ENCODE peak calls at places on chromosomes 11 and 22, in five cellular contexts. I, X, W, M and S are unnamed samples.

GRCh38 chr11:119885067-119885466 is 156.1 kb upstream of the NECTIN1 start:
- DNase-seq in M (no peak), X (no peak), I (no peak), W (no peak), S (peak)

GRCh38 chr22:50260801-50261614 is 475 bp downstream of the MAPK12 start:
- DNase-seq in X (no peak), I (no peak), M (peak), W (no peak), S (no peak)

GRCh38 chr11:1756024-1756561 is 5.7 kb upstream of the IFITM10 start:
- DNase-seq in X (no peak), M (no peak), W (no peak), I (no peak), S (no peak)

GRCh38 chr11:34204396-34205279 is 99.2 kb downstream of the NAT10 start:
- DNase-seq in I (peak), W (no peak), M (no peak), X (no peak), S (peak)

GRCh38 chr11:112302226-112302868 is 41.7 kb upstream of the PLET1 start:
- DNase-seq in W (no peak), M (no peak), I (no peak), X (no peak), S (no peak)

GRCh38 chr11:111975076-111975806 is 38.1 kb downstream of the DIXDC1 start:
- DNase-seq in W (no peak), X (no peak), M (peak), I (no peak), S (no peak)

GRCh38 chr22:26401726-26402125 is 27.3 kb upstream of the ASPHD2 start:
- DNase-seq in M (no peak), X (no peak), I (no peak), W (no peak), S (no peak)

GRCh38 chr11:62120001-62120400 is 3.8 kb upstream of the INCENP start:
- DNase-seq in X (no peak), M (no peak), I (no peak), W (no peak), S (no peak)

GRCh38 chr11:2302280-2302843 is 549 bp downstream of the TSPAN32 start:
- DNase-seq in M (peak), X (no peak), W (no peak), I (no peak), S (no peak)

GRCh38 chr11:66011239-66011784 is 496 bp upstream of the CST6 start:
- DNase-seq in X (peak), I (no peak), W (no peak), M (no peak), S (no peak)

GRCh38 chr11:39684155-39684554 is 1775.3 kb downstream of the LRRC4C start:
- DNase-seq in X (no peak), M (no peak), W (no peak), I (no peak), S (no peak)

GRCh38 chr11:13461291-13461690 is 1.7 kb downstream of the BTBD10 start:
- DNase-seq in M (no peak), I (no peak), X (no peak), W (no peak), S (no peak)

GRCh38 chr22:36334838-36335603 is 52.7 kb downstream of the MYH9 start:
- DNase-seq in X (peak), W (no peak), I (no peak), M (peak), S (no peak)

GRCh38 chr11:76962583-76963416 is 71.4 kb upstream of the B3GNT6 start:
- DNase-seq in I (no peak), M (peak), X (no peak), W (no peak), S (no peak)

GRCh38 chr22:26367402-26368245 is 61.4 kb upstream of the ASPHD2 start:
- DNase-seq in X (no peak), W (no peak), M (peak), I (peak), S (peak)

GRCh38 chr22:31425331-31426050 is 26.1 kb downstream of the DRG1 start:
- DNase-seq in M (no peak), I (no peak), W (no peak), X (no peak), S (no peak)

GRCh38 chr11:27812341-27812740 is 112.1 kb upstream of the BDNF start:
- DNase-seq in X (no peak), I (no peak), M (no peak), W (no peak), S (no peak)

GRCh38 chr22:17213976-17214375 is 5.3 kb downstream of the ADA2 start:
- DNase-seq in I (no peak), M (peak), X (peak), W (no peak), S (peak)

GRCh38 chr11:60059052-60059451 is 2.6 kb downstream of the MS4A3 start:
- DNase-seq in I (no peak), M (peak), W (no peak), X (no peak), S (no peak)

GRCh38 chr22:36197065-36197440 is 4.6 kb downstream of the APOL4 start:
- DNase-seq in M (peak), I (no peak), W (no peak), X (no peak), S (no peak)

GRCh38 chr11:71246559-71246958 is 5.8 kb downstream of the SHANK2 start:
- DNase-seq in X (no peak), M (no peak), I (no peak), W (no peak), S (peak)

GRCh38 chr11:62555464-62556092 is 9.0 kb upstream of the AHNAK start:
- DNase-seq in X (peak), W (no peak), M (peak), I (peak), S (no peak)

GRCh38 chr11:122893131-122893530 is 10.6 kb downstream of the JHY start:
- DNase-seq in M (peak), W (no peak), X (no peak), I (no peak), S (no peak)

GRCh38 chr11:113693030-113693429 is 13.1 kb downstream of the TMPRSS5 start:
- DNase-seq in X (no peak), I (no peak), M (no peak), W (no peak), S (no peak)

GRCh38 chr22:44120314-44120704 is 60.4 kb upstream of the PARVG start:
- DNase-seq in I (no peak), X (no peak), W (no peak), M (no peak), S (no peak)
- TF ChIP-seq POLR2A in I (no peak), X (no peak), W (no peak), M (no peak), S (no peak)

GRCh38 chr11:130448416-130449068 is at the start of gene ADAMTS15:
- DNase-seq in W (peak), I (peak), M (peak), X (peak), S (no peak)
- TF ChIP-seq POLR2A in W (no peak), I (peak), M (no peak), X (peak), S (no peak)

DNA sequence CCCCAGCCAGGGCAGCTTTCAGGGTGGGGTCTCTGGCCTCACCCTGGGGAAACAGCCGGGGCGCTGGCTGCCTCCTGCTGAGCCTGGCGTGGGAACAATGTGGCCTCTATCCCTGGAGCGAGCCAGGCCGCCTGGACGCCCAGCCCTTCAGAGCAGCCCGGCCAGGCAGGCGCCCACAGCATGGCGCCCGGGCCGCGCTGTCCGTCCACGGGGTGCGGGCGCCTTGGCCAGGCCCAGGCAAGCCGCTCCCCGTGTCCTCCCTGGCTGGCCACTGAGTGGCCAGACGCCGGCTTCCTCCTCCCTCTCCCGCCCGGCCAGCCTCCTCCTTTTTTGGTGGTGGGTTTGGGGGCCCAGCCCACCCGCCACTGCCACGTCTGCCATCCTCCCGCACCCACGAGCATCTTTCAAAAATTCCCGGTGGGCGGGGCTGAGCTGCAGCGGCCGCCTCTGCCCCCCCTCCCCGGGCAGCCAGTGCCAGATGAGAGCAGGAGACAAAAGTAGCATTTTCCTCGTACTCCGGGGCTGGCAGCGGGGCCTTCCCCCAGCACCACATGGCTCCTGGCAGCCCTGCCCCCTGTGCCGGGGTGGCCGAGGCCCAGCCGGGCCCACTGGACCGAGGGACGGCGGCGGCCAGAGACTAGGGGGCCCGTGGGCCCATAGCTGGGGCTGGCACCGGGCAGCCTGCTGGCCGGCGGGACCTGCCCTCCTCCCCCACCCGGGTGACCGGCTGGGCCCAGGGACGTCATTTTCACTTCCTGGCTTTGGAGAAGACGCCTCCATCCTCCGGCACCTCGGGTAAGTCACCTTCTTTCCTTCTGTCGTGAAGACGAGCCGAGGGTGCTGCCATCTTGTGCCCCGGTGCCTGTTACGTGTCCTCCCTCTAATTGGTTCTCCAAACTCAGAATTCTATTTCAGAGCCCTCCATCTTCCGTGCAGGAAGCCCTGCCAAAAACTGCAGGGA is 70.2 kb upstream of the PPARA start:
- DNase-seq in W (peak), I (no peak), X (peak), M (no peak), S (peak)
- TF ChIP-seq POLR2A in W (no peak), I (peak), X (peak), M (no peak), S (no peak)

GRCh38 chr11:129723146-129723963 is 92.3 kb upstream of the TMEM45B start:
- DNase-seq in M (no peak), X (no peak), I (no peak), W (no peak), S (no peak)

GRCh38 chr11:129724866-129725265 is 90.8 kb upstream of the TMEM45B start:
- DNase-seq in I (no peak), X (no peak), M (no peak), W (no peak), S (no peak)

GRCh38 chr11:129723964-129724291 is 91.7 kb upstream of the TMEM45B start:
- DNase-seq in W (no peak), M (no peak), X (no peak), I (no peak), S (no peak)

GRCh38 chr11:129728571-129728970 is 87.1 kb upstream of the TMEM45B start:
- DNase-seq in X (no peak), I (no peak), M (no peak), W (no peak), S (no peak)

DNA sequence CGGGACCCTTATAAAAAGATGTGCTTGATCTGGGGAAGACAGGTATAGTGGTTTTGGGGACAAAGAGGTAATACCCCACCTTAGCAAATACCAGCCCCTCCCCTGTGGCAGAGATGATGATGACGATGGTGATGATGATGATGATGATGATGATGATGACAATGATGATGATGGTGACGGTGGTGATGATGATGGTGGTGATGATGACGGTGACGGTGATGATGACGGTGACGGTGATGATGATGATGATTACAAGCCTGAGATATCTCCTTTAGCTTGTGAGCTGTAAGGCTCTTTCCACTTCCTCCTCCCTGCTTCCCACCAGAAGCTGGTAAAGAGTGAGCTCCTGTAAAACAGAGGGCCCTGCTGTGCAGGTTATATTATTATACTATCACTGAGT is 89.5 kb upstream of the TMEM45B start:
- DNase-seq in M (no peak), W (no peak), I (no peak), X (no peak), S (no peak)
- TF ChIP-seq POLR2A in M (no peak), W (no peak), I (no peak), X (no peak), S (no peak)

GRCh38 chr11:64317325-64317960 is at the start of gene TRMT112:
- DNase-seq in X (peak), W (peak), I (peak), M (peak), S (peak)
- TF ChIP-seq POLR2A in X (peak), W (peak), I (peak), M (peak), S (peak)

GRCh38 chr11:26753738-26754504 is 32.1 kb upstream of the SLC5A12 start:
- DNase-seq in M (peak), W (peak), I (peak), X (peak), S (no peak)
- TF ChIP-seq POLR2A in M (no peak), W (no peak), I (no peak), X (no peak), S (no peak)

GRCh38 chr11:32176223-32176811 is 85.4 kb downstream of the RCN1 start:
- DNase-seq in X (peak), M (peak), W (peak), I (peak), S (peak)

GRCh38 chr11:32173435-32173834 is 82.6 kb downstream of the RCN1 start:
- DNase-seq in I (peak), M (peak), X (peak), W (peak), S (peak)

GRCh38 chr11:32168924-32169323 is 78.0 kb downstream of the RCN1 start:
- DNase-seq in I (no peak), W (no peak), M (no peak), X (no peak), S (no peak)

GRCh38 chr11:32173977-32174376 is 83.1 kb downstream of the RCN1 start:
- DNase-seq in X (no peak), W (no peak), I (no peak), M (no peak), S (no peak)

GRCh38 chr11:32172771-32173170 is 81.9 kb downstream of the RCN1 start:
- DNase-seq in M (no peak), I (no peak), X (peak), W (no peak), S (no peak)
- TF ChIP-seq POLR2A in M (no peak), I (no peak), X (no peak), W (no peak), S (no peak)

GRCh38 chr11:18669629-18670162 is 28.9 kb upstream of the TMEM86A start:
- DNase-seq in M (no peak), X (no peak), W (no peak), I (no peak), S (no peak)

GRCh38 chr11:18669211-18669593 is 29.4 kb upstream of the TMEM86A start:
- DNase-seq in M (peak), W (no peak), I (no peak), X (no peak), S (no peak)

GRCh38 chr11:18676803-18677202 is 21.8 kb upstream of the TMEM86A start:
- DNase-seq in M (no peak), I (no peak), W (no peak), X (no peak), S (no peak)

GRCh38 chr11:18668131-18668530 is 30.4 kb upstream of the TMEM86A start:
- DNase-seq in I (no peak), X (no peak), W (no peak), M (no peak), S (no peak)

DNA sequence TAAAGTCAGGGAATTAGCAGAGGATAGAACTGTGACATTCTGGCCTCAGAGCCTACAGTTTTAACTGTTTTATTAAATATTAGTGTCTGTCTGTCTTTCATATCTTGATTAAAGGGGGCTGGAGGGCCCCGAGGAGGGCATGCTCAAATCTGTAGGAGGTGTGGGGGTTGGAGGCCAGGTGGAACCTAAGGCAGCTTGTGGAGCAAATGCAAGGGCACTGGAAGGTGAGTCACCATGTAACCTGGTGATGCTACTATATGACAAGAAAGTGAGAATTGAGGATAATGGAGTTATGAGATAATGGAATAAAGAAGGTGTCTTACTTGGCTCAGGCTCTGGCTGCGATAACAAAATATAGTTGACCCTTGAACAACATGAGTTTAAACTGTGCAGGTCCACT is 27.3 kb upstream of the TMEM86A start:
- DNase-seq in I (no peak), M (no peak), X (no peak), W (no peak), S (no peak)
- TF ChIP-seq POLR2A in I (no peak), M (no peak), X (no peak), W (no peak), S (no peak)

GRCh38 chr11:130181295-130182272 is 22.0 kb downstream of the ST14 start:
- DNase-seq in W (no peak), M (peak), I (peak), X (peak), S (peak)
- TF ChIP-seq POLR2A in W (no peak), M (no peak), I (no peak), X (no peak), S (peak)